ENCODE peak calls at places on chromosomes 13 and 19, in five cellular contexts. W is left ventricle myocardium inferior, C is AG04450, B is tibial nerve, F is esophagus squamous epithelium. Y is an unnamed sample.

GRCh38 chr13:42650470-42650869 is 76.5 kb downstream of the TNFSF11 start:
- DNase-seq in C (no peak), W (no peak), B (no peak), F (no peak), Y (peak)

GRCh38 chr13:114099191-114099590 is 33.2 kb downstream of the RASA3 start:
- DNase-seq in B (peak), W (peak), C (peak), F (no peak), Y (peak)

GRCh38 chr19:10766681-10767201 is 48.9 kb downstream of the DNM2 start:
- DNase-seq in F (no peak), C (no peak), W (peak), B (no peak), Y (peak)

GRCh38 chr13:23399254-23399796 is 34.2 kb downstream of the SACS start:
- DNase-seq in F (no peak), W (no peak), C (no peak), B (no peak), Y (no peak)

GRCh38 chr19:46192990-46193650 is 36.4 kb upstream of the IGFL1 start:
- DNase-seq in W (no peak), B (no peak), C (no peak), F (no peak), Y (peak)

GRCh38 chr13:78323848-78324247 is 279.5 kb downstream of the POU4F1 start:
- DNase-seq in C (no peak), F (no peak), B (no peak), W (no peak), Y (no peak)

GRCh38 chr13:112940236-112940635 is 28.8 kb upstream of the MCF2L start:
- DNase-seq in W (no peak), C (no peak), F (no peak), B (no peak), Y (no peak)

GRCh38 chr13:49858183-49858856 is 65.8 kb upstream of the KPNA3 start:
- DNase-seq in F (no peak), B (no peak), W (no peak), C (peak), Y (peak)

GRCh38 chr13:31773538-31773937 is 34.2 kb downstream of the RXFP2 start:
- DNase-seq in C (no peak), F (no peak), B (no peak), W (no peak), Y (peak)

GRCh38 chr19:2618611-2619010 is 83.9 kb downstream of the GNG7 start:
- DNase-seq in B (peak), C (no peak), W (peak), F (no peak), Y (peak)

GRCh38 chr19:49690656-49691242 is at the start of gene CPT1C:
- DNase-seq in W (peak), B (peak), C (peak), F (no peak), Y (peak)

GRCh38 chr13:51479199-51479523 is 26.3 kb upstream of the INTS6 start:
- DNase-seq in B (no peak), F (no peak), C (no peak), W (no peak), Y (peak)

GRCh38 chr19:45779231-45780145 is 2.8 kb downstream of the DMPK start:
- DNase-seq in F (peak), B (peak), C (no peak), W (peak), Y (peak)

GRCh38 chr19:52270266-52270885 is 989 bp downstream of the ZNF766 start:
- DNase-seq in W (no peak), F (no peak), B (no peak), C (no peak), Y (peak)

GRCh38 chr13:111043575-111043982 is 71.5 kb upstream of the ARHGEF7 start:
- DNase-seq in F (no peak), C (no peak), W (peak), B (no peak), Y (peak)

GRCh38 chr19:33375760-33376159 is 2.3 kb downstream of the CEBPG start:
- DNase-seq in C (no peak), B (no peak), F (no peak), W (no peak), Y (peak)

GRCh38 chr13:41426047-41426446 is 31.3 kb upstream of the RGCC start:
- DNase-seq in C (no peak), W (no peak), F (no peak), B (no peak), Y (no peak)

GRCh38 chr13:104586010-104586746 is 1520.0 kb upstream of the SLC10A2 start:
- DNase-seq in W (no peak), C (peak), B (no peak), F (no peak), Y (peak)

GRCh38 chr13:56459291-56459690 is 681.4 kb upstream of the PRR20A start:
- DNase-seq in W (no peak), C (no peak), B (no peak), F (no peak), Y (no peak)

GRCh38 chr19:3440082-3440481 is 40.2 kb downstream of the SMIM24 start:
- DNase-seq in C (no peak), W (peak), F (no peak), B (peak), Y (peak)

GRCh38 chr13:95787356-95788099 is 110.6 kb downstream of the DNAJC3 start:
- DNase-seq in B (no peak), F (no peak), W (no peak), C (no peak), Y (peak)

GRCh38 chr19:33950141-33950805 is 153.6 kb downstream of the KCTD15 start:
- DNase-seq in W (no peak), F (no peak), B (no peak), C (no peak), Y (peak)

GRCh38 chr13:45055198-45055901 is 65.0 kb upstream of the GTF2F2 start:
- DNase-seq in B (no peak), W (no peak), F (no peak), C (peak), Y (peak)

GRCh38 chr19:44820648-44821609 is 12.0 kb downstream of the BCAM start:
- DNase-seq in F (no peak), W (peak), B (peak), C (no peak), Y (peak)

GRCh38 chr19:15404097-15404779 is 14.6 kb downstream of the AKAP8L start:
- DNase-seq in W (no peak), C (no peak), F (no peak), B (no peak), Y (no peak)

GRCh38 chr19:41545547-41545946 is 30.4 kb upstream of the CEACAM21 start:
- DNase-seq in B (no peak), W (no peak), C (no peak), F (no peak), Y (no peak)

GRCh38 chr19:13152854-13153626 is 2.8 kb downstream of the IER2 start:
- DNase-seq in C (peak), W (peak), F (peak), B (peak), Y (peak)

GRCh38 chr19:13154911-13155471 is 4.8 kb downstream of the IER2 start:
- DNase-seq in C (no peak), W (peak), B (peak), F (no peak), Y (peak)

GRCh38 chr19:13154241-13154778 is 4.1 kb downstream of the IER2 start:
- DNase-seq in W (peak), C (peak), F (peak), B (peak), Y (peak)

GRCh38 chr19:13152356-13152853 is 2.2 kb downstream of the IER2 start:
- DNase-seq in C (no peak), F (no peak), B (peak), W (no peak), Y (no peak)

DNA sequence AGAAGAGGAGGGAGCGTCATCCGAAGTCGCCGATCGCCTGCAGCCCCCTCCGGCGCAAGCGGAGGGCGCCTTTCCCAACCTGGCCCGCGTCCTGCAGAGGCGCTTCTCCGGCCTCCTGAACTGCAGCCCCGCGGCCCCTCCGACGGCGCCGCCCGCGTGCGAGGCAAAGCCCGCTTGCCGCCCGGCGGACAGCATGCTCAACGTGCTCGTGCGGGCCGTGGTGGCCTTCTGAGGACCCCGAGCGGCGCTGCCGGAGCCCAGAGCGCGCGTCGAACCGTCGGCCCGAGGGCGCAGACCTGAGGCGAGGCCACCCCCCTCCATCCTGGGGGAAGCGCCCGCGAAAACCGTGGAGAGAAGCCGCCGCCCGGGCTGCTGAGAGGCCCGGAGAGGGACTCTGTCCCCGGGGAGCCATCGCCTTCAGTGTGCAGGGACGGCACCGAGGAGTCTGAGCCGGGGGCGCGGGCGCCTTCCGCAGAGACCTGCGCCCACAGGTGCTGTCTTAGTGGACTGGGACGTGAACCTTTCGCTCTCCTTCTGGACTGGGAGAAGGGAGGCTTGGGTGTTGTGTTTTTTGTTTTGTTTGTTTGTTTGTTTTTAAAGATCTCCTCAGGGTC is 3.5 kb downstream of the IER2 start:
- DNase-seq in W (no peak), C (no peak), F (no peak), B (no peak), Y (no peak)
- TF ChIP-seq CTCF in W (peak), C (peak), F (no peak), B (no peak), Y (no peak)

GRCh38 chr13:109779876-109780516 is 6.4 kb downstream of the IRS2 start:
- DNase-seq in W (no peak), B (no peak), F (no peak), C (no peak), Y (no peak)
- H3K4me3 ChIP-seq in W (peak), B (peak), F (peak), C (peak), Y (peak)

DNA sequence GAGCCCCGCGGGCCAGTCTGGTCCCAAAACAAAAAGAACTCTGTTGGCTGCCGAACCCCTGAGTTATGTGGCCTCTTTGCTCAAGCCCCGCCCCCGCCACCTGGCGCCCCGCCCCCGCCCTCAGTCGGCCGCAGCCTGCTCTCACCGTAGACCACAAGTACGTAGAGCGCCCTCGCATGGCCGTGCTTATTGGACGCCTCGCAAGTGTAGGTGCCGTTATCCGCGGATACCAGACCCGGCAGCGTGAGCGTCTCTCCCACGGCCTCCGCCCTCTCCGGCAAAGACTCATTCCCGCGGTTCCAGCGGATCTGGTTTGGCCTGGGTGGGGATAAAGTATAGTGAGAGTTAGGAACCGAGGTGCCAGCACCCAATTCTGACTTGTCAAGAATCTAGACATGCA is 5.5 kb upstream of the ZNF428 start:
- DNase-seq in C (no peak), W (peak), B (peak), F (peak), Y (peak)
- TF ChIP-seq CTCF in C (peak), W (no peak), B (no peak), F (no peak), Y (peak)

GRCh38 chr19:35090160-35090794 is 25.3 kb upstream of the FXYD3 start:
- DNase-seq in B (peak), W (no peak), C (no peak), F (no peak), Y (peak)

GRCh38 chr19:35093941-35094647 is 21.5 kb upstream of the FXYD3 start:
- DNase-seq in C (no peak), W (no peak), B (no peak), F (no peak), Y (no peak)

GRCh38 chr19:35090795-35091214 is 24.8 kb upstream of the FXYD3 start:
- DNase-seq in B (no peak), C (no peak), F (no peak), W (no peak), Y (no peak)

GRCh38 chr19:35095667-35096368 is 19.8 kb upstream of the FXYD3 start:
- DNase-seq in F (no peak), C (no peak), B (no peak), W (no peak), Y (no peak)

DNA sequence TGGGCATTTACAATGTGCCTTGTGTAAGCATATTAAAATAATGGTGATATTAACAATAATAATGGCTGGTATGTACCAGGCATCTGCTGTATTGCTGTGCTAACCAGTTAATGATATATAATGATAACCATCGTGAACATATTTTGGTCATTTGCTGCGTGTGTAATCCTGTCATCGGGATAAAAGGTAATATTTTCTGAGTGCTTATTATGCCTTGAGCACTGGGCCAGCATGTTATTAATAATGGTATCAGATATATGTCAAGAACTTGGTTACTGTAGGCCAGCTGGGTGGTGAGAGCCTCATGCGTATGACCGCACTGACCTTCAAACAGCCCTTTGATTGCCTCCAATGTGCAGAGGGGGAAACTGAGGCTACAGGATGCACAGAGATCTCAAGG is 22.2 kb upstream of the FXYD3 start:
- DNase-seq in F (no peak), C (no peak), B (no peak), W (no peak), Y (no peak)
- H3K4me3 ChIP-seq in F (no peak), C (no peak), B (no peak), W (no peak), Y (no peak)

GRCh38 chr13:40116008-40116407 is 460.5 kb downstream of the COG6 start:
- DNase-seq in C (no peak), W (no peak), B (peak), F (no peak), Y (peak)
- TF ChIP-seq CTCF in C (no peak), W (no peak), B (no peak), F (no peak), Y (no peak)

GRCh38 chr19:9362905-9363304 is at the start of gene ZNF177:
- DNase-seq in B (no peak), F (no peak), C (no peak), W (no peak), Y (no peak)
- H3K4me3 ChIP-seq in B (no peak), F (no peak), C (peak), W (peak), Y (peak)

DNA sequence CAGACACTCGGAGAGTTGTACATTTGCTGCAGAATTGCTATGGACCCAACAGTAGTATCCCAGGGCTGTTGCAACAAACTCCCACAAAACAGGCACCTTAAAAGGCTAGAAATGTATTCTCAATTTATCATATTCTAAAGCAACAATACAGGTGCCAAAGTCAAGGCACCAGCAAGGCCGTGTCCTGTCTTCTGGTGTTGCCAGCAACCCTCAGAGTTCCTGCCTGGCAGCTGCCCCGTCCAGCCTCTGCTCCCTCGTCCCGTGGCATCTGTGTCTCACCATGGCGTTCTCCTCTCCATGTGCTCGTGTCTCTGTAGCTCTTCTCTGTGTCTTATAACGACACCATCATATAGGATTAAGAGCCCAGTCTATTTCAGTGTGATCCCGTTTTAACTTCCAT is 67.7 kb upstream of the ARGLU1 start:
- DNase-seq in B (no peak), F (no peak), W (no peak), C (no peak), Y (no peak)
- TF ChIP-seq CTCF in B (no peak), F (no peak), W (no peak), C (no peak), Y (no peak)